ENCODE peak calls at places on chromosomes 4 and X, in ten cellular contexts. One of them, this sample, is unnamed.

GRCh38 chrX:124307253-124307907 is 25.1 kb upstream of the TEX13D start:
- DNase-seq in AG09309: no peak
- DNase-seq in CD4-positive, CD25-positive, alpha-beta regulatory T cell: no peak
- DNase-seq in GM12865: no peak
- DNase-seq in brain microvascular endothelial cell: no peak
- DNase-seq in ascending aorta: no peak
- DNase-seq in GM23248: no peak
- DNase-seq in GM23338: no peak
- DNase-seq in fibroblast of lung: no peak
- DNase-seq in aorta: no peak
- DNase-seq in this sample: no peak

GRCh38 chr4:107709916-107710315 is 10.1 kb downstream of the PAPSS1 start:
- DNase-seq in AG09309: no peak
- DNase-seq in CD4-positive, CD25-positive, alpha-beta regulatory T cell: no peak
- DNase-seq in GM12865: no peak
- DNase-seq in brain microvascular endothelial cell: no peak
- DNase-seq in ascending aorta: no peak
- DNase-seq in GM23248: peak
- DNase-seq in GM23338: no peak
- DNase-seq in fibroblast of lung: peak
- DNase-seq in aorta: no peak
- DNase-seq in this sample: no peak

GRCh38 chr4:34932591-34932990 is 1311.7 kb downstream of the ARAP2 start:
- DNase-seq in AG09309: no peak
- DNase-seq in CD4-positive, CD25-positive, alpha-beta regulatory T cell: no peak
- DNase-seq in GM12865: no peak
- DNase-seq in brain microvascular endothelial cell: no peak
- DNase-seq in ascending aorta: no peak
- DNase-seq in GM23248: no peak
- DNase-seq in GM23338: no peak
- DNase-seq in fibroblast of lung: no peak
- DNase-seq in aorta: no peak
- DNase-seq in this sample: no peak

GRCh38 chr4:92090887-92091286 is 212.9 kb upstream of the GRID2 start:
- DNase-seq in AG09309: no peak
- DNase-seq in CD4-positive, CD25-positive, alpha-beta regulatory T cell: no peak
- DNase-seq in GM12865: no peak
- DNase-seq in brain microvascular endothelial cell: no peak
- DNase-seq in ascending aorta: no peak
- DNase-seq in GM23248: no peak
- DNase-seq in GM23338: no peak
- DNase-seq in fibroblast of lung: no peak
- DNase-seq in aorta: no peak
- DNase-seq in this sample: no peak

GRCh38 chr4:186717556-186717955 is 6.1 kb downstream of the FAT1 start:
- DNase-seq in AG09309: no peak
- DNase-seq in CD4-positive, CD25-positive, alpha-beta regulatory T cell: no peak
- DNase-seq in GM12865: no peak
- DNase-seq in brain microvascular endothelial cell: no peak
- DNase-seq in ascending aorta: no peak
- DNase-seq in GM23248: no peak
- DNase-seq in GM23338: no peak
- DNase-seq in fibroblast of lung: no peak
- DNase-seq in aorta: no peak
- DNase-seq in this sample: no peak

GRCh38 chrX:71301195-71301924 is at the start of gene ITGB1BP2:
- DNase-seq in AG09309: no peak
- DNase-seq in CD4-positive, CD25-positive, alpha-beta regulatory T cell: no peak
- DNase-seq in GM12865: no peak
- DNase-seq in brain microvascular endothelial cell: no peak
- DNase-seq in ascending aorta: peak
- DNase-seq in GM23248: peak
- DNase-seq in GM23338: peak
- DNase-seq in fibroblast of lung: peak
- DNase-seq in aorta: no peak
- DNase-seq in this sample: no peak

GRCh38 chr4:170259631-170260153 is 169.9 kb upstream of the AADAT start:
- DNase-seq in AG09309: peak
- DNase-seq in CD4-positive, CD25-positive, alpha-beta regulatory T cell: no peak
- DNase-seq in GM12865: peak
- DNase-seq in brain microvascular endothelial cell: peak
- DNase-seq in ascending aorta: peak
- DNase-seq in GM23248: peak
- DNase-seq in GM23338: peak
- DNase-seq in fibroblast of lung: peak
- DNase-seq in aorta: peak
- DNase-seq in this sample: peak

GRCh38 chr4:15729910-15730533 is 27.2 kb downstream of the BST1 start:
- DNase-seq in AG09309: no peak
- DNase-seq in CD4-positive, CD25-positive, alpha-beta regulatory T cell: peak
- DNase-seq in GM12865: peak
- DNase-seq in brain microvascular endothelial cell: peak
- DNase-seq in ascending aorta: no peak
- DNase-seq in GM23248: peak
- DNase-seq in GM23338: peak
- DNase-seq in fibroblast of lung: peak
- DNase-seq in aorta: no peak
- DNase-seq in this sample: peak

GRCh38 chr4:127006509-127006908 is 626.2 kb upstream of the INTU start:
- DNase-seq in AG09309: no peak
- DNase-seq in CD4-positive, CD25-positive, alpha-beta regulatory T cell: no peak
- DNase-seq in GM12865: no peak
- DNase-seq in brain microvascular endothelial cell: no peak
- DNase-seq in ascending aorta: no peak
- DNase-seq in GM23248: peak
- DNase-seq in GM23338: no peak
- DNase-seq in fibroblast of lung: no peak
- DNase-seq in aorta: no peak
- DNase-seq in this sample: no peak

GRCh38 chr4:7978489-7978888 is 38.8 kb upstream of the AFAP1 start:
- DNase-seq in AG09309: no peak
- DNase-seq in CD4-positive, CD25-positive, alpha-beta regulatory T cell: no peak
- DNase-seq in GM12865: no peak
- DNase-seq in brain microvascular endothelial cell: no peak
- DNase-seq in ascending aorta: no peak
- DNase-seq in GM23248: no peak
- DNase-seq in GM23338: peak
- DNase-seq in fibroblast of lung: peak
- DNase-seq in aorta: peak
- DNase-seq in this sample: peak

DNA sequence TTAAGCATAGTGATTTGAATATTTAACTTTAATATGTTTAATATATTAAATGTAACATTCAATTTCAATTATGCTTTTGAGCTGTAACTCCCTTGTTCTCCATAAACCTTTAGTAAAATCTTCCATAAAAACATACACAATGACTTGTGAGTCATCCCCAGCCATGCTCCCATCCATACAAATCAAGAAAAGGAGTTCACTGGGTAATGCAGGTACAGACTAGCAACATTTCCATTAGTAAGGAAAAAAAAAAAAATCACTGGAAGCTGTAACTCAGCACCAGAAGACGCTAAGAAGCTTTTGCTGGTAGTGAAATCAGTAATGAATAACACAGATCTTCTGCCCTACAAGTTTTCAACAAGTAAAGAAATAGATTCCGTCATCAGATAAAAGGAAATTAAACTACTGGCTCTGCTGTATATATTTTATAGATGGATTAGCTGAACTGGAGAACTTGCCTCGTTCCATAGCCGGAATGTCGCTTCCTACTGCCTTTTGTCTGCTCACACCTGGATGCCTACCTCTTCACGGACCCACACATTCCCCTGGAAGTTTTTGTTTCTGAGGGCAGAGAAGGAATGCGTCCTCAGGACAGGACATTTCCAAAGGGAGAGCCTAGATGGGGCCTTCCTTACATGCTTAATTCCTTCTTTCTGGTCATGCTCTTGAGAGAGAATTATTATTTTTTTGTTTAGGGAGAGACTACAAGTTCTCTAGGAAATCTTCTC is 298.4 kb upstream of the ANKRD50 start:
- DNase-seq in AG09309: no peak
- DNase-seq in CD4-positive, CD25-positive, alpha-beta regulatory T cell: no peak
- DNase-seq in GM12865: no peak
- DNase-seq in brain microvascular endothelial cell: no peak
- DNase-seq in ascending aorta: no peak
- DNase-seq in GM23248: no peak
- DNase-seq in GM23338: peak
- DNase-seq in fibroblast of lung: peak
- DNase-seq in aorta: no peak
- DNase-seq in this sample: no peak
- H3K4me3 ChIP-seq in AG09309: no peak
- H3K4me3 ChIP-seq in CD4-positive, CD25-positive, alpha-beta regulatory T cell: no peak
- H3K4me3 ChIP-seq in GM12865: no peak
- H3K4me3 ChIP-seq in brain microvascular endothelial cell: no peak
- H3K4me3 ChIP-seq in ascending aorta: no peak
- H3K4me3 ChIP-seq in GM23248: no peak
- H3K4me3 ChIP-seq in GM23338: no peak
- H3K4me3 ChIP-seq in fibroblast of lung: no peak
- H3K4me3 ChIP-seq in aorta: no peak
- H3K4me3 ChIP-seq in this sample: no peak

GRCh38 chr4:80235451-80235850 is 31.0 kb upstream of the FGF5 start:
- DNase-seq in AG09309: no peak
- DNase-seq in CD4-positive, CD25-positive, alpha-beta regulatory T cell: no peak
- DNase-seq in GM12865: no peak
- DNase-seq in brain microvascular endothelial cell: no peak
- DNase-seq in ascending aorta: no peak
- DNase-seq in GM23248: peak
- DNase-seq in GM23338: no peak
- DNase-seq in fibroblast of lung: peak
- DNase-seq in aorta: no peak
- DNase-seq in this sample: no peak

GRCh38 chr4:80240976-80241375 is 25.5 kb upstream of the FGF5 start:
- DNase-seq in AG09309: no peak
- DNase-seq in CD4-positive, CD25-positive, alpha-beta regulatory T cell: no peak
- DNase-seq in GM12865: peak
- DNase-seq in brain microvascular endothelial cell: no peak
- DNase-seq in ascending aorta: no peak
- DNase-seq in GM23248: peak
- DNase-seq in GM23338: no peak
- DNase-seq in fibroblast of lung: peak
- DNase-seq in aorta: no peak
- DNase-seq in this sample: no peak

GRCh38 chr4:80239480-80239879 is 27.0 kb upstream of the FGF5 start:
- DNase-seq in AG09309: no peak
- DNase-seq in CD4-positive, CD25-positive, alpha-beta regulatory T cell: no peak
- DNase-seq in GM12865: no peak
- DNase-seq in brain microvascular endothelial cell: no peak
- DNase-seq in ascending aorta: no peak
- DNase-seq in GM23248: peak
- DNase-seq in GM23338: no peak
- DNase-seq in fibroblast of lung: peak
- DNase-seq in aorta: no peak
- DNase-seq in this sample: no peak

GRCh38 chr4:80233390-80233789 is 33.1 kb upstream of the FGF5 start:
- DNase-seq in AG09309: no peak
- DNase-seq in CD4-positive, CD25-positive, alpha-beta regulatory T cell: no peak
- DNase-seq in GM12865: no peak
- DNase-seq in brain microvascular endothelial cell: no peak
- DNase-seq in ascending aorta: no peak
- DNase-seq in GM23248: no peak
- DNase-seq in GM23338: no peak
- DNase-seq in fibroblast of lung: no peak
- DNase-seq in aorta: no peak
- DNase-seq in this sample: no peak

DNA sequence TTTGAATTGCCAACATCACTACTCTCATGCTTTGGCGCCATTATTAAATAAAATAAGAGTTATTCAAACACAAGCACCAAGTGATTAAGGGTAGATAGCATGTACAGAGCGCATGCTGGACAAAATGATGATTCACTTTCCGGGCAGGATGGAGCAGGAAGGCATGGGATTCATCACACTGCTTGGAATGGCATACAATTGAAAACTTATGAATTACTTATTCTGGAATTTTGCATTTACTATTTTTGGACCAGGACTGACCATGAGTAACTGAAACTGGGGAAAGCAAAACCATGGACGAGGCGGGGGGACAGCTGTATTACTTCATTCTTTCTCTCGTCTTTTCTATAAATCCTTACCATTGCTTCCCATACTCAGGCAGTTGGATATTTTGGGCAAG is 28.5 kb upstream of the FGF5 start:
- DNase-seq in AG09309: peak
- DNase-seq in CD4-positive, CD25-positive, alpha-beta regulatory T cell: no peak
- DNase-seq in GM12865: no peak
- DNase-seq in brain microvascular endothelial cell: peak
- DNase-seq in ascending aorta: no peak
- DNase-seq in GM23248: peak
- DNase-seq in GM23338: no peak
- DNase-seq in fibroblast of lung: peak
- DNase-seq in aorta: no peak
- DNase-seq in this sample: no peak
- H3K4me3 ChIP-seq in AG09309: peak
- H3K4me3 ChIP-seq in CD4-positive, CD25-positive, alpha-beta regulatory T cell: no peak
- H3K4me3 ChIP-seq in GM12865: no peak
- H3K4me3 ChIP-seq in brain microvascular endothelial cell: peak
- H3K4me3 ChIP-seq in ascending aorta: no peak
- H3K4me3 ChIP-seq in GM23248: peak
- H3K4me3 ChIP-seq in GM23338: no peak
- H3K4me3 ChIP-seq in fibroblast of lung: peak
- H3K4me3 ChIP-seq in aorta: no peak
- H3K4me3 ChIP-seq in this sample: no peak

DNA sequence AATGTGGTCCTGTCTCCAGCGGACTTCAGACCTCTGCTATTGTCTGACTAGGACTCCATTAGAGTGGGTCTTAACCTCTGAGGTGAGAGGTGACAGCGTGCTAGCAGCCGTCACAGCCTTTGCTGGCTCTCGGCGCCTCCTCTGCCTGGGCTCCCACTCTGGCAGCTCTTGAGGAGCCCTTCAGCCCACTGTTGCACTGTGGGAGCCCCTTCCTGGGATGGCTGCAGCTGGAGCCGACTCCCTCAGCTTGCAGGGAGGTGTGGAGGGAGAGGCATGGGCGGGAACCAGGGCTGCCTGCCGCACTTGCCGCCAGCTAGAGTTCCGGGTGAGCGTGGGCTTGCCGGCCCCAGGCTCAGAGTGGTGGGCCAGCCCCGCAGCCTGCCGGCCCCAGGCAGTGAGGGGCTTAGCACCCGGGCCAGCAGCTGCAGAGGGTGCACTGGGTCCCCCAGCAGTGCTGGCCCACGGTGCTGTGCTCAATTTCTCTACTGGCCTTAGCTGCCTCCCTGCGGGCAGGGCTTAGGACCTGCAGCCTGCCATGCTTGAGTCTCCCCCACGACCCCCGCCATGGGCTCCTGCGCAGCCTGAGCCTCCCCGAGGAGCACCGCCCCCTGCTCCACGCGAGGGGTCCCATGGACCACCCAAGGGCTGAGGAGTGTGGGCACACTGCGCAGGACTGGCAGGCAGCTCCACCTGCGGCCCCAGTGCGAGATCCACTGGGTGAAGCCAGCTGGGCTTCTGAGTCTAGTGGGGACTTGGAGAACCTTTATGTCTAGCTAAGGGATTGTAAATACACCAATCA is 163.4 kb upstream of the ITM2A start:
- DNase-seq in AG09309: no peak
- DNase-seq in CD4-positive, CD25-positive, alpha-beta regulatory T cell: no peak
- DNase-seq in GM12865: no peak
- DNase-seq in brain microvascular endothelial cell: no peak
- DNase-seq in ascending aorta: no peak
- DNase-seq in GM23248: no peak
- DNase-seq in GM23338: no peak
- DNase-seq in fibroblast of lung: no peak
- DNase-seq in aorta: no peak
- DNase-seq in this sample: no peak
- H3K4me3 ChIP-seq in AG09309: no peak
- H3K4me3 ChIP-seq in CD4-positive, CD25-positive, alpha-beta regulatory T cell: no peak
- H3K4me3 ChIP-seq in GM12865: no peak
- H3K4me3 ChIP-seq in brain microvascular endothelial cell: no peak
- H3K4me3 ChIP-seq in ascending aorta: no peak
- H3K4me3 ChIP-seq in GM23248: no peak
- H3K4me3 ChIP-seq in GM23338: no peak
- H3K4me3 ChIP-seq in fibroblast of lung: no peak
- H3K4me3 ChIP-seq in aorta: no peak
- H3K4me3 ChIP-seq in this sample: no peak

GRCh38 chr4:81688085-81688484 is 216.4 kb upstream of the RASGEF1B start:
- DNase-seq in AG09309: no peak
- DNase-seq in CD4-positive, CD25-positive, alpha-beta regulatory T cell: no peak
- DNase-seq in GM12865: no peak
- DNase-seq in brain microvascular endothelial cell: peak
- DNase-seq in ascending aorta: no peak
- DNase-seq in GM23248: peak
- DNase-seq in GM23338: peak
- DNase-seq in fibroblast of lung: no peak
- DNase-seq in aorta: no peak
- DNase-seq in this sample: no peak
- H3K4me3 ChIP-seq in AG09309: no peak
- H3K4me3 ChIP-seq in CD4-positive, CD25-positive, alpha-beta regulatory T cell: no peak
- H3K4me3 ChIP-seq in GM12865: no peak
- H3K4me3 ChIP-seq in brain microvascular endothelial cell: no peak
- H3K4me3 ChIP-seq in ascending aorta: no peak
- H3K4me3 ChIP-seq in GM23248: no peak
- H3K4me3 ChIP-seq in GM23338: no peak
- H3K4me3 ChIP-seq in fibroblast of lung: no peak
- H3K4me3 ChIP-seq in aorta: no peak
- H3K4me3 ChIP-seq in this sample: no peak